ENCODE peak calls at places on chromosomes 3 and 15, in eight cellular contexts. C is GM23248; B is Peyer's patch; G is RWPE2; W is left ventricle myocardium inferior; X is upper lobe of right lung; E is lower lobe of right lung; T is CD8-positive, alpha-beta memory T cell. V is an unnamed sample.

GRCh38 chr3:14248477-14248848 is 69.8 kb downstream of the LSM3 start:
- DNase-seq in C (no peak), B (peak; percentile 8), G (no peak), W (no peak), X (no peak), E (no peak), T (no peak), V (no peak)

GRCh38 chr3:107988464-107989156 is 102.2 kb downstream of the CD47 start:
- DNase-seq in C (peak; percentile 84), B (peak; percentile 54), G (peak; percentile 70), W (peak; percentile 49), X (peak; percentile 83), E (peak; percentile 85), T (no peak), V (peak; percentile 80)

GRCh38 chr3:40971191-40972168 is 227.8 kb upstream of the CTNNB1 start:
- DNase-seq in C (peak; percentile 96), B (peak; percentile 86), G (peak; percentile 73), W (peak; percentile 49), X (peak; percentile 80), E (peak; percentile 78), T (no peak), V (peak; percentile 49)

GRCh38 chr3:197306374-197307086 is 8.1 kb upstream of the DLG1 start:
- DNase-seq in C (peak; percentile 80), B (no peak), G (no peak), W (no peak), X (no peak), E (no peak), T (no peak), V (peak; percentile 57)

GRCh38 chr15:90154861-90155626 is 46.1 kb upstream of the SEMA4B start:
- DNase-seq in C (peak; percentile 64), B (no peak), G (no peak), W (no peak), X (no peak), E (no peak), T (no peak), V (peak; percentile 84)

GRCh38 chr3:83224101-83224868 is 1462.8 kb upstream of the GBE1 start:
- DNase-seq in C (no peak), B (no peak), G (no peak), W (no peak), X (no peak), E (no peak), T (no peak), V (peak; percentile 35)

GRCh38 chr3:10206166-10206511 is 41.4 kb downstream of the IRAK2 start:
- DNase-seq in C (no peak), B (no peak), G (no peak), W (no peak), X (no peak), E (no peak), T (no peak), V (no peak)

GRCh38 chr3:171535799-171536198 is 75.6 kb upstream of the TNIK start:
- DNase-seq in C (no peak), B (no peak), G (no peak), W (no peak), X (no peak), E (no peak), T (no peak), V (no peak)

GRCh38 chr3:8069471-8069870 is 432.2 kb upstream of the LMCD1 start:
- DNase-seq in C (no peak), B (no peak), G (no peak), W (no peak), X (no peak), E (no peak), T (no peak), V (no peak)

GRCh38 chr15:70834999-70835398 is 19.0 kb downstream of the LARP6 start:
- DNase-seq in C (no peak), B (no peak), G (no peak), W (no peak), X (no peak), E (no peak), T (no peak), V (no peak)

GRCh38 chr3:129346690-129347440 is 68.2 kb downstream of the HMCES start:
- DNase-seq in C (no peak), B (no peak), G (no peak), W (no peak), X (no peak), E (peak; percentile 30), T (no peak), V (no peak)

GRCh38 chr15:89023311-89023961 is 64.8 kb upstream of the ABHD2 start:
- DNase-seq in C (peak; percentile 84), B (no peak), G (no peak), W (no peak), X (no peak), E (no peak), T (no peak), V (no peak)

GRCh38 chr15:55909036-55909811 is 84.2 kb downstream of the NEDD4 start:
- DNase-seq in C (peak; percentile 86), B (no peak), G (no peak), W (no peak), X (no peak), E (no peak), T (no peak), V (peak; percentile 68)

GRCh38 chr15:89680282-89680873 is 1.2 kb upstream of the PLIN1 start:
- DNase-seq in C (peak; percentile 85), B (peak; percentile 87), G (no peak), W (peak; percentile 42), X (no peak), E (no peak), T (no peak), V (peak; percentile 79)

GRCh38 chr3:46811615-46812236 is 51.5 kb downstream of the MYL3 start:
- DNase-seq in C (no peak), B (no peak), G (no peak), W (no peak), X (peak; percentile 66), E (peak; percentile 49), T (no peak), V (no peak)

GRCh38 chr15:95208071-95208470 is 976.7 kb downstream of the MCTP2 start:
- DNase-seq in C (no peak), B (no peak), G (no peak), W (no peak), X (no peak), E (no peak), T (no peak), V (no peak)

GRCh38 chr15:95205101-95205500 is 973.7 kb downstream of the MCTP2 start:
- DNase-seq in C (no peak), B (no peak), G (no peak), W (no peak), X (no peak), E (no peak), T (no peak), V (no peak)

GRCh38 chr15:95210436-95210981 is 979.1 kb downstream of the MCTP2 start:
- DNase-seq in C (no peak), B (no peak), G (no peak), W (no peak), X (no peak), E (no peak), T (no peak), V (no peak)

GRCh38 chr15:95208988-95209387 is 977.6 kb downstream of the MCTP2 start:
- DNase-seq in C (peak; percentile 28), B (no peak), G (no peak), W (no peak), X (no peak), E (no peak), T (no peak), V (peak; percentile 45)
- H3K4me3 ChIP-seq in C (no peak overlapping the region), B (no peak overlapping the region), G (no peak overlapping the region), W (no peak overlapping the region), X (no peak overlapping the region), E (no peak overlapping the region), T (no peak overlapping the region), V (no peak overlapping the region)

DNA sequence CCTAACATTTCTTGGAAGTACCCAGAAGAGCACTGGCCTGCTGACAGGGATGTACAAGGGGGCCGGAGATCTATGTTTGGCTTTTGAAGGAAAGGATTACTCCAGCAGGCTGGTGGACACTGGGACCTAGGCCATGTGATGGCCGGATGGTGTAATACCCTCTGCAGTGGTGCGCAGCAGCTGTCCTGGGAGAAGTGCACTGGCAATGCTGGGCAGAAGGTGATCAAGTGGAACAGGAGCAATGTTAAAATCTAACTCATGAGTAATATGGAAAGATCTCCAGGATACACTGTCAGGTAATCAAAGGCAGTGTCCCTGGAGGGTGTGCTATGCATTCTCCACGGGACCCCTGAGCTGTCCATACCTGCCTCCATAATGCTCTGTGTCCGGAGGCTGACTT is 71.2 kb upstream of the POMGNT2 start:
- DNase-seq in C (no peak), B (no peak), G (no peak), W (no peak), X (no peak), E (no peak), T (no peak), V (no peak)
- H3K4me3 ChIP-seq in C (no peak overlapping the region), B (no peak overlapping the region), G (no peak overlapping the region), W (no peak overlapping the region), X (no peak overlapping the region), E (no peak overlapping the region), T (no peak overlapping the region), V (no peak overlapping the region)

GRCh38 chr3:166263460-166263859 is 426.2 kb upstream of the BCHE start:
- DNase-seq in C (no peak), B (no peak), G (no peak), W (no peak), X (no peak), E (no peak), T (no peak), V (no peak)

DNA sequence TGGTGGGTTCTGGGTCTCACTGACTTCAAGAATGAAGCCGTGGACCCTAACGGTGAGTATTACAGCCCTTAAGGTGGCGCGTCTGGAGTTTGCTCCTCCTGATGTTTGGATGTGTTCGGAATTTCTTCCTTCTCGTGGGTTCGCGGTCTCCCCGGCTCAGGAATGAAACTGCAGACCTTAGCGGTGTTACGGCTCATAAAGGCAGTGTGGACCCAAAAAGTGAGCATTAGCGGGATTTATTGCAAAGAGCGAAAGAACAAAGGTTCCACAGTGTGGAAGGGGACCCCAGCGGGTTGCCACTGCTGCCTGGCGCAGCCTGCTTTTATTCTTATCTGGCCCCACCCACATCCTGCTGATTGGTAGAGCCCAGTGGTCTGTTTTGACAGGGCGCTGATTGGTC is 420.5 kb upstream of the BCHE start:
- DNase-seq in C (no peak), B (no peak), G (no peak), W (no peak), X (no peak), E (no peak), T (no peak), V (no peak)
- H3K4me3 ChIP-seq in C (no peak overlapping the region), B (no peak overlapping the region), G (no peak overlapping the region), W (no peak overlapping the region), X (no peak overlapping the region), E (no peak overlapping the region), T (no peak overlapping the region), V (no peak overlapping the region)

DNA sequence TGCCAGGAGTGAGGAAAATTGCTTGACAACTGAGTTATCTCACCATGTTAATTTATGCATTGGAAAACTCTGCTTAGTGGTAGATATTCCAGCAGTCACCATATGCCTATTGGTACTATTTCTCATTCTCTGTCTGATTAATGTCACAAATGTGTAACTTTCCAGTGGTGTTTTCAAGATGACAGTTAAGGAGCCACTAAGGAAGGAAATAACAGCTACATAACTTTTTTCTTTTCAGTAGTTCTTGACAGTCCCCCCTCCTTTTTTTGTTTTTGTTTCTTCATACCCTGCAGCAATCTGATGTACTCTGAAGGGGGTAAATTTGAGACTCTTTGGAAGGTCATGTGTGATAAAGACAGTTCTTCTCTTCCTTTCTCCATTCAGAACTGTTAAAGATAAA is 13.1 kb downstream of the RASA2 start:
- DNase-seq in C (no peak), B (no peak), G (no peak), W (no peak), X (no peak), E (no peak), T (no peak), V (no peak)
- H3K4me3 ChIP-seq in C (no peak overlapping the region), B (no peak overlapping the region), G (no peak overlapping the region), W (no peak overlapping the region), X (no peak overlapping the region), E (no peak overlapping the region), T (peak overlapping the region; percentile 70), V (no peak overlapping the region)

V was measured in foreskin fibroblast.